ENCODE peak calls at places on chromosomes 3 and 15, in six cellular contexts. One of them, this sample, is unnamed. For H3K36me3, the result is how much of the 10 kb centered on the place peaks cover.

GRCh38 chr15:51403072-51403878 is 61.8 kb downstream of the GLDN start:
- DNase-seq in heart right ventricle: no peak
- DNase-seq in body of pancreas: no peak
- DNase-seq in gastrocnemius medialis: no peak
- DNase-seq in CD8-positive, alpha-beta T cell: no peak
- DNase-seq in tibial artery: no peak
- DNase-seq in this sample: no peak

GRCh38 chr15:63480441-63480821 is 24.0 kb upstream of the USP3 start:
- DNase-seq in heart right ventricle: no peak
- DNase-seq in body of pancreas: no peak
- DNase-seq in gastrocnemius medialis: no peak
- DNase-seq in CD8-positive, alpha-beta T cell: no peak
- DNase-seq in tibial artery: no peak
- DNase-seq in this sample: no peak

GRCh38 chr15:34719883-34720148 is 35.0 kb downstream of the GJD2 start:
- DNase-seq in heart right ventricle: no peak
- DNase-seq in body of pancreas: no peak
- DNase-seq in gastrocnemius medialis: no peak
- DNase-seq in CD8-positive, alpha-beta T cell: no peak
- DNase-seq in tibial artery: no peak
- DNase-seq in this sample: no peak

GRCh38 chr3:117754841-117755240 is 1045.3 kb downstream of the TUSC7 start:
- DNase-seq in heart right ventricle: no peak
- DNase-seq in body of pancreas: no peak
- DNase-seq in gastrocnemius medialis: no peak
- DNase-seq in CD8-positive, alpha-beta T cell: no peak
- DNase-seq in tibial artery: no peak
- DNase-seq in this sample: no peak

GRCh38 chr3:187012609-187013051 is 82.3 kb downstream of the ST6GAL1 start:
- DNase-seq in heart right ventricle: peak
- DNase-seq in body of pancreas: no peak
- DNase-seq in gastrocnemius medialis: no peak
- DNase-seq in CD8-positive, alpha-beta T cell: peak
- DNase-seq in tibial artery: peak
- DNase-seq in this sample: no peak

GRCh38 chr15:78831229-78832207 is 20.3 kb upstream of the ADAMTS7 start:
- DNase-seq in heart right ventricle: no peak
- DNase-seq in body of pancreas: no peak
- DNase-seq in gastrocnemius medialis: no peak
- DNase-seq in CD8-positive, alpha-beta T cell: no peak
- DNase-seq in tibial artery: no peak
- DNase-seq in this sample: no peak

GRCh38 chr15:38455096-38455495 is 1.2 kb downstream of the FAM98B start:
- DNase-seq in heart right ventricle: no peak
- DNase-seq in body of pancreas: no peak
- DNase-seq in gastrocnemius medialis: no peak
- DNase-seq in CD8-positive, alpha-beta T cell: no peak
- DNase-seq in tibial artery: no peak
- DNase-seq in this sample: no peak

GRCh38 chr3:11335056-11335608 is 62.9 kb downstream of the ATG7 start:
- DNase-seq in heart right ventricle: no peak
- DNase-seq in body of pancreas: no peak
- DNase-seq in gastrocnemius medialis: no peak
- DNase-seq in CD8-positive, alpha-beta T cell: no peak
- DNase-seq in tibial artery: no peak
- DNase-seq in this sample: peak

GRCh38 chr3:43499256-43499655 is 122.6 kb downstream of the ANO10 start:
- DNase-seq in heart right ventricle: no peak
- DNase-seq in body of pancreas: no peak
- DNase-seq in gastrocnemius medialis: no peak
- DNase-seq in CD8-positive, alpha-beta T cell: no peak
- DNase-seq in tibial artery: no peak
- DNase-seq in this sample: no peak

GRCh38 chr3:169147246-169148008 is 516.1 kb downstream of the MECOM start:
- DNase-seq in heart right ventricle: peak
- DNase-seq in body of pancreas: peak
- DNase-seq in gastrocnemius medialis: no peak
- DNase-seq in CD8-positive, alpha-beta T cell: no peak
- DNase-seq in tibial artery: peak
- DNase-seq in this sample: no peak

GRCh38 chr15:58293622-58294550 is 137.9 kb upstream of the LIPC start:
- DNase-seq in heart right ventricle: no peak
- DNase-seq in body of pancreas: no peak
- DNase-seq in gastrocnemius medialis: no peak
- DNase-seq in CD8-positive, alpha-beta T cell: no peak
- DNase-seq in tibial artery: no peak
- DNase-seq in this sample: no peak

GRCh38 chr3:143847787-143848631 is at the start of gene SLC9A9:
- DNase-seq in heart right ventricle: peak
- DNase-seq in body of pancreas: no peak
- DNase-seq in gastrocnemius medialis: peak
- DNase-seq in CD8-positive, alpha-beta T cell: no peak
- DNase-seq in tibial artery: no peak
- DNase-seq in this sample: no peak

GRCh38 chr3:36911990-36912804 is 32.7 kb downstream of the TRANK1 start:
- DNase-seq in heart right ventricle: no peak
- DNase-seq in body of pancreas: no peak
- DNase-seq in gastrocnemius medialis: no peak
- DNase-seq in CD8-positive, alpha-beta T cell: no peak
- DNase-seq in tibial artery: no peak
- DNase-seq in this sample: no peak

GRCh38 chr15:47725924-47726323 is 8.6 kb downstream of the SEMA6D start:
- DNase-seq in heart right ventricle: peak
- DNase-seq in body of pancreas: peak
- DNase-seq in gastrocnemius medialis: peak
- DNase-seq in CD8-positive, alpha-beta T cell: no peak
- DNase-seq in tibial artery: no peak
- DNase-seq in this sample: no peak

GRCh38 chr15:52010633-52011595 is 8.1 kb upstream of the MAPK6 start:
- DNase-seq in heart right ventricle: no peak
- DNase-seq in body of pancreas: no peak
- DNase-seq in gastrocnemius medialis: peak
- DNase-seq in CD8-positive, alpha-beta T cell: no peak
- DNase-seq in tibial artery: no peak
- DNase-seq in this sample: peak

GRCh38 chr3:169232863-169233262 is 430.6 kb downstream of the MECOM start:
- DNase-seq in heart right ventricle: no peak
- DNase-seq in body of pancreas: no peak
- DNase-seq in gastrocnemius medialis: no peak
- DNase-seq in CD8-positive, alpha-beta T cell: no peak
- DNase-seq in tibial artery: no peak
- DNase-seq in this sample: no peak

GRCh38 chr3:42195879-42196330 is 70.1 kb downstream of the CCK start:
- DNase-seq in heart right ventricle: no peak
- DNase-seq in body of pancreas: no peak
- DNase-seq in gastrocnemius medialis: no peak
- DNase-seq in CD8-positive, alpha-beta T cell: no peak
- DNase-seq in tibial artery: no peak
- DNase-seq in this sample: no peak

GRCh38 chr3:69094467-69095205 is 9.9 kb downstream of the ARL6IP5 start:
- DNase-seq in heart right ventricle: no peak
- DNase-seq in body of pancreas: no peak
- DNase-seq in gastrocnemius medialis: no peak
- DNase-seq in CD8-positive, alpha-beta T cell: no peak
- DNase-seq in tibial artery: no peak
- DNase-seq in this sample: no peak

GRCh38 chr15:70267879-70268278 is 170.2 kb upstream of the TLE3 start:
- DNase-seq in heart right ventricle: no peak
- DNase-seq in body of pancreas: no peak
- DNase-seq in gastrocnemius medialis: no peak
- DNase-seq in CD8-positive, alpha-beta T cell: no peak
- DNase-seq in tibial artery: no peak
- DNase-seq in this sample: peak

GRCh38 chr3:31934018-31934417 is 47.0 kb downstream of the OSBPL10 start:
- DNase-seq in heart right ventricle: no peak
- DNase-seq in body of pancreas: no peak
- DNase-seq in gastrocnemius medialis: no peak
- DNase-seq in CD8-positive, alpha-beta T cell: no peak
- DNase-seq in tibial artery: no peak
- DNase-seq in this sample: no peak

GRCh38 chr3:38154625-38155255 is 10.6 kb upstream of the OXSR1 start:
- DNase-seq in heart right ventricle: no peak
- DNase-seq in body of pancreas: no peak
- DNase-seq in gastrocnemius medialis: no peak
- DNase-seq in CD8-positive, alpha-beta T cell: no peak
- DNase-seq in tibial artery: no peak
- DNase-seq in this sample: peak

GRCh38 chr3:193407688-193408087 is 29.1 kb upstream of the ATP13A5 start:
- DNase-seq in heart right ventricle: no peak
- DNase-seq in body of pancreas: no peak
- DNase-seq in gastrocnemius medialis: no peak
- DNase-seq in CD8-positive, alpha-beta T cell: no peak
- DNase-seq in tibial artery: no peak
- DNase-seq in this sample: no peak

GRCh38 chr3:29822051-29822450 is 541.2 kb downstream of the RBMS3 start:
- DNase-seq in heart right ventricle: no peak
- DNase-seq in body of pancreas: no peak
- DNase-seq in gastrocnemius medialis: no peak
- DNase-seq in CD8-positive, alpha-beta T cell: no peak
- DNase-seq in tibial artery: no peak
- DNase-seq in this sample: no peak

GRCh38 chr3:107752202-107752990 is 229.6 kb downstream of the BBX start:
- DNase-seq in heart right ventricle: no peak
- DNase-seq in body of pancreas: no peak
- DNase-seq in gastrocnemius medialis: no peak
- DNase-seq in CD8-positive, alpha-beta T cell: no peak
- DNase-seq in tibial artery: no peak
- DNase-seq in this sample: no peak

GRCh38 chr3:37800022-37800493 is 61.6 kb upstream of the CTDSPL start:
- DNase-seq in heart right ventricle: no peak
- DNase-seq in body of pancreas: no peak
- DNase-seq in gastrocnemius medialis: no peak
- DNase-seq in CD8-positive, alpha-beta T cell: no peak
- DNase-seq in tibial artery: no peak
- DNase-seq in this sample: no peak

GRCh38 chr15:96549136-96549535 is 218.6 kb downstream of the NR2F2 start:
- DNase-seq in heart right ventricle: no peak
- DNase-seq in body of pancreas: no peak
- DNase-seq in gastrocnemius medialis: no peak
- DNase-seq in CD8-positive, alpha-beta T cell: no peak
- DNase-seq in tibial artery: no peak
- DNase-seq in this sample: no peak

GRCh38 chr3:103609472-103609871 is 1174.7 kb downstream of the ZPLD1 start:
- DNase-seq in heart right ventricle: no peak
- DNase-seq in body of pancreas: no peak
- DNase-seq in gastrocnemius medialis: no peak
- DNase-seq in CD8-positive, alpha-beta T cell: no peak
- DNase-seq in tibial artery: no peak
- DNase-seq in this sample: no peak

DNA sequence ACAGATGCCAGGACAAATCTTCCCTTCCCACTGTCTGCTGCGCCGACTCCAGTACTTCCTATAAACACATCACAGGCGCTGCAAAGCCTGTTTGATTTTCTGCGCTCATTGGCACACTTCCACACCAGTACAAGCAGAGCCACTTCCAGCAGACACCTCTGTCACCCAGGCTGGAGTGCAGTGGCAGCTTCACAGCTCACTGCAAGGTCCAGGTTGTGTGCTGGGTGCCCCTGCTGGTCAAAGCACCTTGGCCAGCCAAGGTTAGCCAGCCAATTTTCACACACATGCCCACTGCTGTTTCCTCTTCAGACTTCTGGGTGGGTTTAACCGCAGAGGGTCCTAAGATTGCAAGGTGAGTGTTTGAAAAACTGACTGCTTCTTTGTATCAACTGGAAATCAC is 4.9 kb downstream of the CHDH start:
- DNase-seq in heart right ventricle: no peak
- DNase-seq in body of pancreas: peak
- DNase-seq in gastrocnemius medialis: no peak
- DNase-seq in CD8-positive, alpha-beta T cell: no peak
- DNase-seq in tibial artery: no peak
- DNase-seq in this sample: no peak
- TF ChIP-seq CTCF in heart right ventricle: no peak
- TF ChIP-seq CTCF in body of pancreas: peak
- TF ChIP-seq CTCF in gastrocnemius medialis: no peak
- TF ChIP-seq CTCF in CD8-positive, alpha-beta T cell: no peak
- TF ChIP-seq CTCF in tibial artery: no peak
- TF ChIP-seq CTCF in this sample: no peak

GRCh38 chr3:50333744-50334328 is 5.8 kb upstream of the TUSC2 start:
- DNase-seq in heart right ventricle: no peak
- DNase-seq in body of pancreas: no peak
- DNase-seq in gastrocnemius medialis: peak
- DNase-seq in CD8-positive, alpha-beta T cell: no peak
- DNase-seq in tibial artery: peak
- DNase-seq in this sample: no peak
- H3K36me3 ChIP-seq in heart right ventricle: under half
- H3K36me3 ChIP-seq in body of pancreas: under half
- H3K36me3 ChIP-seq in gastrocnemius medialis: under half
- H3K36me3 ChIP-seq in CD8-positive, alpha-beta T cell: under half
- H3K36me3 ChIP-seq in tibial artery: under half
- H3K36me3 ChIP-seq in this sample: under half

GRCh38 chr3:79490165-79491028 is 277.4 kb downstream of the ROBO1 start:
- DNase-seq in heart right ventricle: peak
- DNase-seq in body of pancreas: peak
- DNase-seq in gastrocnemius medialis: peak
- DNase-seq in CD8-positive, alpha-beta T cell: no peak
- DNase-seq in tibial artery: peak
- DNase-seq in this sample: no peak
- TF ChIP-seq CTCF in heart right ventricle: no peak
- TF ChIP-seq CTCF in body of pancreas: no peak
- TF ChIP-seq CTCF in gastrocnemius medialis: no peak
- TF ChIP-seq CTCF in CD8-positive, alpha-beta T cell: no peak
- TF ChIP-seq CTCF in tibial artery: no peak
- TF ChIP-seq CTCF in this sample: no peak

GRCh38 chr3:113002676-113003075 is 11.9 kb downstream of the GTPBP8 start:
- DNase-seq in heart right ventricle: no peak
- DNase-seq in body of pancreas: no peak
- DNase-seq in gastrocnemius medialis: no peak
- DNase-seq in CD8-positive, alpha-beta T cell: no peak
- DNase-seq in tibial artery: no peak
- DNase-seq in this sample: no peak

GRCh38 chr3:113002033-113002432 is 11.2 kb downstream of the GTPBP8 start:
- DNase-seq in heart right ventricle: no peak
- DNase-seq in body of pancreas: no peak
- DNase-seq in gastrocnemius medialis: no peak
- DNase-seq in CD8-positive, alpha-beta T cell: no peak
- DNase-seq in tibial artery: no peak
- DNase-seq in this sample: no peak

GRCh38 chr3:113005622-113006021 is 14.8 kb downstream of the GTPBP8 start:
- DNase-seq in heart right ventricle: no peak
- DNase-seq in body of pancreas: no peak
- DNase-seq in gastrocnemius medialis: no peak
- DNase-seq in CD8-positive, alpha-beta T cell: no peak
- DNase-seq in tibial artery: no peak
- DNase-seq in this sample: no peak

GRCh38 chr3:112995800-112996199 is 5.0 kb downstream of the GTPBP8 start:
- DNase-seq in heart right ventricle: no peak
- DNase-seq in body of pancreas: no peak
- DNase-seq in gastrocnemius medialis: no peak
- DNase-seq in CD8-positive, alpha-beta T cell: no peak
- DNase-seq in tibial artery: no peak
- DNase-seq in this sample: no peak

DNA sequence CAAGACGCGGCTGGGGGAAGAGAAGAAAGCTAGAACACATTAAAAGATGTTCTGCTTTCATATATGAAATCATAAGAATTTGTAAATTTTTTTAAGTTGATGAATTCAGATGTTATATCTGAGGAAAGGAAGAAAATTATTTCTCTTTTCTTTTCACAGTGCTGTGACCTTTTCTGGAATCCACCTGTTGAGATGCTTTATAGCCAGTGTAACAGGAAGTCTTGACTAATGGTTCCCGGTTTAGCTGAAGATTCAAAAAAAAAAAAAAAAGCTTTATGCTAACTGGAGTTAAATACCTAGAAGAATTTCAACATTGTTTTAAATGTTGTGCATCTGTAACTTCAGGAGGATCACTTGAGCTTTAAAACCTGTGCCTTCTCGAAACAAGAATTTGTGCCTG is 9.9 kb downstream of the GTPBP8 start:
- DNase-seq in heart right ventricle: no peak
- DNase-seq in body of pancreas: no peak
- DNase-seq in gastrocnemius medialis: no peak
- DNase-seq in CD8-positive, alpha-beta T cell: no peak
- DNase-seq in tibial artery: no peak
- DNase-seq in this sample: no peak
- H3K36me3 ChIP-seq in heart right ventricle: under half
- H3K36me3 ChIP-seq in body of pancreas: under half
- H3K36me3 ChIP-seq in gastrocnemius medialis: under half
- H3K36me3 ChIP-seq in CD8-positive, alpha-beta T cell: under half
- H3K36me3 ChIP-seq in tibial artery: half or more
- H3K36me3 ChIP-seq in this sample: under half

This sample was measured in keratinocyte.